ENCODE peak calls at places on chromosomes 12 and 14, in six cellular contexts. One of them, this sample, is unnamed.

GRCh38 chr12:132153501-132154340 is 9.5 kb downstream of the NOC4L start:
- DNase-seq in MV-4-11: peak
- DNase-seq in non-pigmented ciliary epithelial cell: peak
- DNase-seq in stimulated activated CD8-positive, alpha-beta memory T cell treated with anti-CD3 and anti-CD28 coated beads, Interleukin-2, amount 100 ng/mL, for 1 hour: peak
- DNase-seq in stimulated activated CD4-positive, alpha-beta T cell treated with anti-CD3 and anti-CD28 coated beads, Interleukin-15, amount 100 ng/mL, for 1 hour: peak
- DNase-seq in CD4-positive, alpha-beta T cell: peak
- DNase-seq in this sample: peak

GRCh38 chr12:47950856-47951468 is 12.4 kb upstream of the TMEM106C start:
- DNase-seq in MV-4-11: no peak
- DNase-seq in non-pigmented ciliary epithelial cell: no peak
- DNase-seq in stimulated activated CD8-positive, alpha-beta memory T cell treated with anti-CD3 and anti-CD28 coated beads, Interleukin-2, amount 100 ng/mL, for 1 hour: no peak
- DNase-seq in stimulated activated CD4-positive, alpha-beta T cell treated with anti-CD3 and anti-CD28 coated beads, Interleukin-15, amount 100 ng/mL, for 1 hour: no peak
- DNase-seq in CD4-positive, alpha-beta T cell: no peak
- DNase-seq in this sample: no peak

GRCh38 chr14:100293497-100294212 is 12.6 kb downstream of the SLC25A29 start:
- DNase-seq in MV-4-11: no peak
- DNase-seq in non-pigmented ciliary epithelial cell: no peak
- DNase-seq in stimulated activated CD8-positive, alpha-beta memory T cell treated with anti-CD3 and anti-CD28 coated beads, Interleukin-2, amount 100 ng/mL, for 1 hour: no peak
- DNase-seq in stimulated activated CD4-positive, alpha-beta T cell treated with anti-CD3 and anti-CD28 coated beads, Interleukin-15, amount 100 ng/mL, for 1 hour: no peak
- DNase-seq in CD4-positive, alpha-beta T cell: no peak
- DNase-seq in this sample: no peak

GRCh38 chr12:76123301-76124212 is 39.1 kb upstream of the NAP1L1 start:
- DNase-seq in MV-4-11: no peak
- DNase-seq in non-pigmented ciliary epithelial cell: no peak
- DNase-seq in stimulated activated CD8-positive, alpha-beta memory T cell treated with anti-CD3 and anti-CD28 coated beads, Interleukin-2, amount 100 ng/mL, for 1 hour: no peak
- DNase-seq in stimulated activated CD4-positive, alpha-beta T cell treated with anti-CD3 and anti-CD28 coated beads, Interleukin-15, amount 100 ng/mL, for 1 hour: no peak
- DNase-seq in CD4-positive, alpha-beta T cell: no peak
- DNase-seq in this sample: no peak

GRCh38 chr14:89899917-89900680 is 54.4 kb downstream of the EFCAB11 start:
- DNase-seq in MV-4-11: peak
- DNase-seq in non-pigmented ciliary epithelial cell: no peak
- DNase-seq in stimulated activated CD8-positive, alpha-beta memory T cell treated with anti-CD3 and anti-CD28 coated beads, Interleukin-2, amount 100 ng/mL, for 1 hour: no peak
- DNase-seq in stimulated activated CD4-positive, alpha-beta T cell treated with anti-CD3 and anti-CD28 coated beads, Interleukin-15, amount 100 ng/mL, for 1 hour: peak
- DNase-seq in CD4-positive, alpha-beta T cell: no peak
- DNase-seq in this sample: peak

GRCh38 chr12:122995503-122996187 is 15.2 kb downstream of the ARL6IP4 start:
- DNase-seq in MV-4-11: no peak
- DNase-seq in non-pigmented ciliary epithelial cell: no peak
- DNase-seq in stimulated activated CD8-positive, alpha-beta memory T cell treated with anti-CD3 and anti-CD28 coated beads, Interleukin-2, amount 100 ng/mL, for 1 hour: no peak
- DNase-seq in stimulated activated CD4-positive, alpha-beta T cell treated with anti-CD3 and anti-CD28 coated beads, Interleukin-15, amount 100 ng/mL, for 1 hour: no peak
- DNase-seq in CD4-positive, alpha-beta T cell: no peak
- DNase-seq in this sample: no peak

GRCh38 chr12:24823808-24824515 is 124.9 kb downstream of the BCAT1 start:
- DNase-seq in MV-4-11: peak
- DNase-seq in non-pigmented ciliary epithelial cell: no peak
- DNase-seq in stimulated activated CD8-positive, alpha-beta memory T cell treated with anti-CD3 and anti-CD28 coated beads, Interleukin-2, amount 100 ng/mL, for 1 hour: no peak
- DNase-seq in stimulated activated CD4-positive, alpha-beta T cell treated with anti-CD3 and anti-CD28 coated beads, Interleukin-15, amount 100 ng/mL, for 1 hour: no peak
- DNase-seq in CD4-positive, alpha-beta T cell: no peak
- DNase-seq in this sample: no peak

GRCh38 chr12:42444192-42444943 is 118.4 kb downstream of the PPHLN1 start:
- DNase-seq in MV-4-11: no peak
- DNase-seq in non-pigmented ciliary epithelial cell: no peak
- DNase-seq in stimulated activated CD8-positive, alpha-beta memory T cell treated with anti-CD3 and anti-CD28 coated beads, Interleukin-2, amount 100 ng/mL, for 1 hour: no peak
- DNase-seq in stimulated activated CD4-positive, alpha-beta T cell treated with anti-CD3 and anti-CD28 coated beads, Interleukin-15, amount 100 ng/mL, for 1 hour: no peak
- DNase-seq in CD4-positive, alpha-beta T cell: no peak
- DNase-seq in this sample: no peak

GRCh38 chr14:31950760-31951637 is 126.1 kb upstream of the ARHGAP5 start:
- DNase-seq in MV-4-11: no peak
- DNase-seq in non-pigmented ciliary epithelial cell: no peak
- DNase-seq in stimulated activated CD8-positive, alpha-beta memory T cell treated with anti-CD3 and anti-CD28 coated beads, Interleukin-2, amount 100 ng/mL, for 1 hour: no peak
- DNase-seq in stimulated activated CD4-positive, alpha-beta T cell treated with anti-CD3 and anti-CD28 coated beads, Interleukin-15, amount 100 ng/mL, for 1 hour: no peak
- DNase-seq in CD4-positive, alpha-beta T cell: no peak
- DNase-seq in this sample: no peak

GRCh38 chr12:57543666-57544065 is 3.3 kb downstream of the DCTN2 start:
- DNase-seq in MV-4-11: no peak
- DNase-seq in non-pigmented ciliary epithelial cell: no peak
- DNase-seq in stimulated activated CD8-positive, alpha-beta memory T cell treated with anti-CD3 and anti-CD28 coated beads, Interleukin-2, amount 100 ng/mL, for 1 hour: no peak
- DNase-seq in stimulated activated CD4-positive, alpha-beta T cell treated with anti-CD3 and anti-CD28 coated beads, Interleukin-15, amount 100 ng/mL, for 1 hour: no peak
- DNase-seq in CD4-positive, alpha-beta T cell: no peak
- DNase-seq in this sample: no peak